ENCODE peak calls at places on chromosomes 16 and 17, in four cellular contexts. One of them, this sample, is unnamed.

GRCh38 chr17:78934681-78935418 is 9.7 kb upstream of the TIMP2 start:
- DNase-seq in EL: no peak
- DNase-seq in ureter: no peak
- DNase-seq in ELF-1: no peak
- DNase-seq in this sample: peak

GRCh38 chr17:83064732-83065659 is 14.4 kb upstream of the METRNL start:
- DNase-seq in ureter: peak
- DNase-seq in ELF-1: no peak
- DNase-seq in EL: no peak
- DNase-seq in this sample: no peak

GRCh38 chr17:17060001-17060929 is 18.0 kb downstream of the MPRIP start:
- DNase-seq in ELF-1: no peak
- DNase-seq in EL: no peak
- DNase-seq in ureter: no peak
- DNase-seq in this sample: no peak

GRCh38 chr17:63984651-63985386 is 12.1 kb upstream of the SCN4A start:
- DNase-seq in EL: peak
- DNase-seq in ELF-1: peak
- DNase-seq in ureter: peak
- DNase-seq in this sample: peak

GRCh38 chr17:1174490-1174889 is 5.3 kb downstream of the ABR start:
- DNase-seq in ureter: no peak
- DNase-seq in EL: no peak
- DNase-seq in ELF-1: no peak
- DNase-seq in this sample: no peak

GRCh38 chr17:75398279-75398678 is 7.2 kb downstream of the GRB2 start:
- DNase-seq in ELF-1: no peak
- DNase-seq in ureter: no peak
- DNase-seq in EL: no peak
- DNase-seq in this sample: no peak

GRCh38 chr17:28843810-28844137 is 1.2 kb upstream of the FAM222B start:
- DNase-seq in ELF-1: no peak
- DNase-seq in EL: no peak
- DNase-seq in ureter: no peak
- DNase-seq in this sample: no peak

GRCh38 chr16:17011712-17012111 is 459.0 kb downstream of the XYLT1 start:
- DNase-seq in ELF-1: no peak
- DNase-seq in ureter: no peak
- DNase-seq in EL: no peak
- DNase-seq in this sample: no peak

GRCh38 chr16:64933890-64934289 is 188.0 kb downstream of the CDH11 start:
- DNase-seq in ureter: no peak
- DNase-seq in ELF-1: no peak
- DNase-seq in EL: no peak
- DNase-seq in this sample: no peak

This sample was measured in Daoy.